ENCODE peak calls at places on chromosome 7, in seven cellular contexts. S, N, B, C, W, Z and T are unnamed samples.
A peak's percentile ranks its signal among the peaks of the same experiment; 100 is the strongest.

GRCh38 chr7:151919595-151919994 is 36.7 kb upstream of the GALNTL5 start:
- DNase-seq in S (no peak), N (peak; percentile 53), B (no peak), C (no peak), W (no peak), Z (no peak), T (no peak)

GRCh38 chr7:66837007-66837406 is 84.0 kb upstream of the TMEM248 start:
- DNase-seq in S (peak; percentile 17), N (no peak), B (peak; percentile 22), C (no peak), W (no peak), Z (no peak), T (no peak)

GRCh38 chr7:155489158-155489840 is 31.4 kb downstream of the EN2 start:
- DNase-seq in S (no peak), N (peak; percentile 48), B (no peak), C (no peak), W (no peak), Z (no peak), T (no peak)

GRCh38 chr7:34313289-34313688 is 344.7 kb upstream of the NPSR1 start:
- DNase-seq in S (no peak), N (no peak), B (peak; percentile 59), C (peak; percentile 18), W (no peak), Z (peak; percentile 25), T (no peak)

GRCh38 chr7:79292834-79293233 is 160.6 kb downstream of the MAGI2 start:
- DNase-seq in S (no peak), N (no peak), B (no peak), C (peak; percentile 22), W (no peak), Z (no peak), T (no peak)

GRCh38 chr7:151761256-151761655 is 115.7 kb downstream of the PRKAG2 start:
- DNase-seq in S (no peak), N (no peak), B (no peak), C (no peak), W (no peak), Z (no peak), T (no peak)

GRCh38 chr7:19958309-19958896 is 185.0 kb upstream of the TMEM196 start:
- DNase-seq in S (no peak), N (no peak), B (peak; percentile 87), C (no peak), W (no peak), Z (peak; percentile 93), T (no peak)

GRCh38 chr7:1742555-1743303 is 72.7 kb downstream of the ELFN1 start:
- DNase-seq in S (no peak), N (peak; percentile 82), B (peak; percentile 54), C (peak; percentile 35), W (peak; percentile 66), Z (peak; percentile 13), T (peak; percentile 38)

GRCh38 chr7:139829654-139830130 is 628 bp downstream of the TBXAS1 start:
- DNase-seq in S (no peak), N (no peak), B (peak; percentile 34), C (peak; percentile 37), W (no peak), Z (peak; percentile 62), T (no peak)

GRCh38 chr7:115851291-115851690 is 179.3 kb downstream of the TFEC start:
- DNase-seq in S (no peak), N (no peak), B (peak; percentile 66), C (peak; percentile 85), W (no peak), Z (peak; percentile 42), T (no peak)

GRCh38 chr7:55552320-55553086 is 19.8 kb downstream of the VOPP1 start:
- DNase-seq in S (no peak), N (peak; percentile 80), B (peak; percentile 82), C (peak; percentile 65), W (peak; percentile 59), Z (peak; percentile 93), T (no peak)
- H3K4me3 ChIP-seq in S (no peak overlapping the region), N (peak overlapping the region; percentile 39), B (no peak overlapping the region), C (no peak overlapping the region), W (no peak overlapping the region), Z (no peak overlapping the region), T (no peak overlapping the region)

GRCh38 chr7:159280008-159280407 is 135.3 kb upstream of the VIPR2 start:
- DNase-seq in S (no peak), N (no peak), B (no peak), C (no peak), W (no peak), Z (no peak), T (no peak)
- H3K9me3 ChIP-seq in S (no peaks in the 10 kb centered on the region), N (peaks cover 5% of the 10 kb centered on the region), B (no peaks in the 10 kb centered on the region), C (peaks cover 5% of the 10 kb centered on the region), W (no peaks in the 10 kb centered on the region), Z (no peaks in the 10 kb centered on the region), T (no peaks in the 10 kb centered on the region)

DNA sequence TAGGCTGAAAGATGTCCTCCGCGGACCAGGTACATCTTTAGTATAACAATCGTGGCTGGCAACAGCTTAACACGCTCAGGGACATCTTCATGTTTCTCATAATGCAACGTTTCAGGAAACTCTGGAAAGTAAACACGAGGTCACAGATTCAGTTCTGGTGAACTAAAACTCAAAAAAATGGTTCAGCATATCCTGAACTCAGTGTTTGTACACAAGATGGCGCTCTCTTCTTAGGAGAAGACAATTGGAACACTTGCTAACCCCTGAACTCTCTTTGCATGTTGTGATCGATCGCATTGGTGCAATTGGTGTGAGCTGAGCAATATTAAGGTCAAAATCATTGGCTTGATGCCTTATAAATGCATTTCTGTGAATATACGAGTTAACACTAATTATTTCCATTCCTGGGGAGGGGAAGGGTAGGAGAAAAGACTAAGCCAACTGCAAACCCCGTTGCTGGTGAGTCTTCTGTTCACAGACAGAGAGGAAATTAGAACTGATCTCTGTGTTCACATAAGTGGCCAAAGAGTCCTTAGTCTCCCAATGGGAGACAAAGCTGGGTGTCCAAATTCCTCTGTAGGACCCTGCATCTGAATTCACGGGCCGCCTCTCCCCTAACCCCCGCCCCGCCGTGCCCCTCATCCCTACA is 52.6 kb upstream of the FAM180A start:
- DNase-seq in S (no peak), N (no peak), B (peak; percentile 82), C (peak; percentile 91), W (peak; percentile 50), Z (peak; percentile 57), T (peak; percentile 32)
- H3K4me3 ChIP-seq in S (no peak overlapping the region), N (peak overlapping the region; percentile 38), B (no peak overlapping the region), C (no peak overlapping the region), W (no peak overlapping the region), Z (no peak overlapping the region), T (no peak overlapping the region)

DNA sequence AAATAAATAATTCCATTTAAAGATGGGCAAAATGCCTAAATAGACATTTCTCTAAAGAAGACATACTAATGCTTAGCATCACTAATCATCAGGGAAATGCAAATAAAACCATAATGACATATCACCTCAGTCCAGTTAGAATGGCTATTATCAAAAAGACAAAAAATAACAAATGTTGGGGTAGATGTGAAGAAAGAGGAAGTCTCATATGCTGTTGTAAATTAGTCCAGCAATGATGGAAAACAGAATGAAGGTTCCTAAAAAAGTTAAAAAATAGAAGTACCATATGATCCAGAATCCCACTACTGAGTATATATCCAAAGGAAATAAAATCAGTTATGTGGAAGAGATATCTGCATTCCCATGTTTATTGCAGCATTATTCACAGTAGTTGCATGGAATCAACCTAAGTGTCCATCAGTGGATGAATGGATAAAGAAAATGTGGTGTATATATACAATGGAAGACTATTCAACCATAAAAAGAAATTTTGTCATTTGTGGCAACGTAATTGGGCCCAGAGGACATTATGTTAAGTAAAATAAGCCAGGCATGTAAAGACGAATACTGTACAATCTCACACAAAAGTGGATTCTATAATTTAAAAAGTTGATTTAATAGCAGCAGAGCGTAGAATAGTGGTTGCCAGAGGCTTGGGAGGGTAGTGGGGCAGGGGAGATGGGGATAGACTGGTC is 52.0 kb downstream of the TCAF1 start:
- DNase-seq in S (no peak), N (no peak), B (no peak), C (no peak), W (no peak), Z (no peak), T (no peak)
- H3K9me3 ChIP-seq in S (no peaks in the 10 kb centered on the region), N (peaks cover 6% of the 10 kb centered on the region), B (no peaks in the 10 kb centered on the region), C (no peaks in the 10 kb centered on the region), W (no peaks in the 10 kb centered on the region), Z (no peaks in the 10 kb centered on the region), T (no peaks in the 10 kb centered on the region)

GRCh38 chr7:36719233-36719632 is 5.1 kb downstream of the AOAH start:
- DNase-seq in S (no peak), N (no peak), B (no peak), C (no peak), W (no peak), Z (no peak), T (no peak)

GRCh38 chr7:36726311-36726710 is 2.0 kb upstream of the AOAH start:
- DNase-seq in S (no peak), N (no peak), B (no peak), C (no peak), W (no peak), Z (no peak), T (no peak)

GRCh38 chr7:36728143-36728542 is 3.8 kb upstream of the AOAH start:
- DNase-seq in S (no peak), N (no peak), B (no peak), C (no peak), W (no peak), Z (no peak), T (no peak)

GRCh38 chr7:36726806-36727503 is 2.7 kb upstream of the AOAH start:
- DNase-seq in S (no peak), N (no peak), B (no peak), C (no peak), W (no peak), Z (no peak), T (no peak)

DNA sequence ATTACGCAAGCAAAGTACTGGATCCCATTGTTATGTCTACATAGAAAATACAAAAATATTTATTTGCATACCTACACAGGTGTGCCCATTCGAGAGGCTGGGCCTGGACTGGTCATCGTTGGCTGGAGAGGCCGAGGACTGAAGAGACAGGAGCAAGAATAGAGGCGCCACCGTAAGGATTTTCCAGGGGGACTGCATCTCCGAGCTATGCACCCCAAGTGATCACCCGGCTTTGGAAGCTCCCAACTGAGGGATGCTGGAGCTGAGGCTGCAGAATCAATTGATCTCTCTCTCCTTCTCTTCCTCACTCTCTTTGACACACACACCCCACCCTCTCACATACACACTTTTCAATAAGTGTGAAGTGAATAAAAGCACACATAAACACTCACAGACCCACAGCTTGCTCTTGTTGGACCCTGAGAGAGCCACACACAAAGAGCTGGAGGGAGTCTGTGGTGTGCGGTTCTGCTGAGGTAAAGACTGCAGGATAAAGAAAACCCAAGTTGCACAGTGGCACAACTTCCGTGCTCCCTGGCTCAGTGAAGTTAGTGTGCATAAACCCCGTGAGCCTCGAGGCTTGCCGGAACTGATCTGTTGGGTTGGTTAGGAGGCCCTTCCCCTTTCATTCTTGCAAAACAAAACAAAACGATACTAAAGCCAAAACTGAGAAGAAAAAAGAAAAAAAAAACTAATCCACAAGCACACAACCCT is at the start of gene AOAH:
- DNase-seq in S (peak; percentile 74), N (peak; percentile 82), B (no peak), C (no peak), W (peak; percentile 54), Z (no peak), T (peak; percentile 79)
- H3K4me3 ChIP-seq in S (no peak within 1 kb of the TSS), N (no peak within 1 kb of the TSS), B (no peak within 1 kb of the TSS), C (no peak within 1 kb of the TSS), W (peak within 1 kb of the TSS; percentile 23), Z (no peak within 1 kb of the TSS), T (peak within 1 kb of the TSS; percentile 62)

GRCh38 chr7:95398155-95398940 is 2.2 kb upstream of the PON3 start:
- DNase-seq in S (no peak), N (no peak), B (no peak), C (no peak), W (no peak), Z (no peak), T (no peak)
- H3K9me3 ChIP-seq in S (no peaks in the 10 kb centered on the region), N (no peaks in the 10 kb centered on the region), B (no peaks in the 10 kb centered on the region), C (no peaks in the 10 kb centered on the region), W (no peaks in the 10 kb centered on the region), Z (no peaks in the 10 kb centered on the region), T (no peaks in the 10 kb centered on the region)